ENCODE peak calls at places on chromosome 21, in six cellular contexts. R, L, W, F, G and D are unnamed samples.

GRCh38 chr21:28959367-28960099 is 33.1 kb downstream of the LTN1 start:
- DNase-seq in R (no peak), L (no peak), W (no peak), F (no peak), G (no peak), D (peak; percentile 71)

GRCh38 chr21:21831036-21831435 is 832.8 kb downstream of the NCAM2 start:
- DNase-seq in R (no peak), L (no peak), W (no peak), F (no peak), G (no peak), D (no peak)

GRCh38 chr21:20875741-20876140 is 122.5 kb upstream of the NCAM2 start:
- DNase-seq in R (no peak), L (no peak), W (no peak), F (no peak), G (peak; percentile 2), D (peak; percentile 4)

GRCh38 chr21:31476551-31477120 is 132.6 kb upstream of the TIAM1 start:
- DNase-seq in R (no peak), L (no peak), W (no peak), F (no peak), G (no peak), D (no peak)

GRCh38 chr21:44444286-44444931 is 10.9 kb upstream of the LRRC3 start:
- DNase-seq in R (no peak), L (no peak), W (no peak), F (no peak), G (no peak), D (no peak)

GRCh38 chr21:16280731-16281130 is 550.9 kb downstream of the USP25 start:
- DNase-seq in R (no peak), L (no peak), W (no peak), F (no peak), G (no peak), D (no peak)

GRCh38 chr21:43866233-43866632 is 1.2 kb downstream of the AGPAT3 start:
- DNase-seq in R (peak; percentile 43), L (no peak), W (peak; percentile 28), F (peak; percentile 38), G (no peak), D (peak; percentile 72)

GRCh38 chr21:26140185-26140584 is 30.4 kb downstream of the APP start:
- DNase-seq in R (no peak), L (no peak), W (no peak), F (peak; percentile 86), G (no peak), D (peak; percentile 97)

GRCh38 chr21:32380940-32381339 is 11.9 kb downstream of the URB1 start:
- DNase-seq in R (no peak), L (no peak), W (no peak), F (no peak), G (no peak), D (peak; percentile 17)

GRCh38 chr21:28547795-28548194 is 444.9 kb downstream of the LTN1 start:
- DNase-seq in R (no peak), L (no peak), W (no peak), F (no peak), G (no peak), D (no peak)

GRCh38 chr21:24705201-24705600 is 902.1 kb downstream of the MRPL39 start:
- DNase-seq in R (no peak), L (no peak), W (no peak), F (no peak), G (no peak), D (no peak)